ENCODE peak calls at places on chromosomes 16 and 17, in six cellular contexts. L is RWPE1, I is A549, M is mesenchymal stem cell, B is endothelial cell of umbilical vein, N is lower lobe of right lung. C is an unnamed sample.

GRCh38 chr17:17685775-17686291 is 4.6 kb downstream of the RAI1 start:
- DNase-seq in L (peak; percentile 80), I (peak; percentile 66), M (peak; percentile 95), B (peak; percentile 83), N (peak; percentile 78), C (peak; percentile 50)

GRCh38 chr17:82772026-82772425 is 20.2 kb downstream of the TBCD start:
- DNase-seq in L (peak; percentile 38), I (peak; percentile 54), M (peak; percentile 47), B (no peak), N (no peak), C (no peak)

GRCh38 chr16:57379579-57379978 is 7.3 kb downstream of the CX3CL1 start:
- DNase-seq in L (no peak), I (peak; percentile 85), M (peak; percentile 44), B (no peak), N (no peak), C (no peak)

GRCh38 chr16:24775455-24775854 is 46.0 kb downstream of the TNRC6A start:
- DNase-seq in L (no peak), I (no peak), M (peak; percentile 24), B (no peak), N (no peak), C (no peak)

GRCh38 chr17:1067282-1067956 is 70.5 kb downstream of the TIMM22 start:
- DNase-seq in L (peak; percentile 97), I (peak; percentile 50), M (no peak), B (no peak), N (peak; percentile 81), C (no peak)

GRCh38 chr17:17853811-17854527 is 17.2 kb upstream of the SREBF1 start:
- DNase-seq in L (peak; percentile 66), I (no peak), M (no peak), B (no peak), N (no peak), C (no peak)

GRCh38 chr16:64202571-64202970 is 919.3 kb downstream of the CDH11 start:
- DNase-seq in L (no peak), I (no peak), M (no peak), B (no peak), N (no peak), C (no peak)

GRCh38 chr16:57747996-57748395 is 12.4 kb downstream of the KATNB1 start:
- DNase-seq in L (no peak), I (no peak), M (no peak), B (no peak), N (peak; percentile 19), C (no peak)

GRCh38 chr17:79356839-79357447 is 253.9 kb downstream of the RBFOX3 start:
- DNase-seq in L (no peak), I (no peak), M (no peak), B (no peak), N (no peak), C (no peak)

GRCh38 chr16:86231321-86231995 is 278.9 kb upstream of the FOXF1 start:
- DNase-seq in L (no peak), I (no peak), M (no peak), B (no peak), N (no peak), C (no peak)

GRCh38 chr17:73794336-73794735 is 150.1 kb upstream of the SDK2 start:
- DNase-seq in L (no peak), I (no peak), M (no peak), B (no peak), N (no peak), C (no peak)

GRCh38 chr17:29936724-29937123 is 4.7 kb upstream of the EFCAB5 start:
- DNase-seq in L (no peak), I (no peak), M (no peak), B (no peak), N (no peak), C (no peak)

DNA sequence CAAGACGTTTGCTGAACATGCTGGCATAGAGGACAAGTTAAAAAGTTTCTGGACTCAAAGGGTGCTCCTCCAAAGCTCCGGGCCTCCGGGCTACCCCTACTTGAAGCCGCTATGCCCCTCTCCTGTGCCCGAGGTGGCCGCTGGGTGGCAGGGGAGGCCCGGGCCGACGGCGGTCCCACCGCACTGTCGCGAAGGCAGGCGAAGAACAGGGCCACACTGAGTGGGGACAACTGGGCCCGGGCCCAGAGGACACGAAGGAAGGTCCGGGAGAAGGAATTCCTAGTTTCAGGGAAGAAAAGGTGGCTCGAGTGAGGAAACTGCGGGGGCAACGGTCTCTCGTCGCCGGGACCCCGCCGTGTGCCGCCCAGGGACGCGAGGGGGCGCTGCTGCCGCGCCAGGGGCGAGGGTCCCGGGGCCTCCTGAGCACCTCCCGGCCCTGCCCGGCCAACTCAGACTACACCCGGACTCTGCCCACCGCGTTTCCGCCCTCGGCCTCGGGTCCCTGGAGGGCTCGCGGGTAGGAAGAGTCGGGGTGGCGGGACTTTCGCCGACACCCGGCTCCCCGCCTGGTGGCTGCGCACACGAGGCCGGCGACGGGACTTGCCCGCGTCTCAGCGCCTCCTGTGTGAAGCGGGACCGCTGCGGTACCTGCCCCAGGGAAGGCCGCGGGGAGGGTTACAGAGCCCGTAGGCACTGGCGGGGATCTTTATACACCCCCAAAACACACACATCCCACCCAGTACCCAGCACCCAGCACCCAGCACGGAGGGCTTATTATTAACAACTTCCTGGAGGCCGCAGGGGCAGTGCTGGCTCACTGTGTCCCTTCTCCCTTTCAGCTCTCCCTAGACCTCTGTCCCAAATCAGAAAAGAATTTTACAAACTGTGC is 772 bp upstream of the CHCT1 start:
- DNase-seq in L (peak; percentile 55), I (peak; percentile 81), M (peak; percentile 76), B (peak; percentile 71), N (peak; percentile 84), C (no peak)
- H3K27ac ChIP-seq in L (no peak overlapping the region), I (peak overlapping the region; percentile 76), M (no peak overlapping the region), B (peak overlapping the region; percentile 47), N (peak overlapping the region; percentile 66), C (no peak overlapping the region)

GRCh38 chr16:81647527-81647926 is 131.6 kb upstream of the PLCG2 start:
- DNase-seq in L (peak; percentile 84), I (peak; percentile 67), M (peak; percentile 81), B (no peak), N (no peak), C (no peak)

GRCh38 chr16:81645303-81645702 is 133.8 kb upstream of the PLCG2 start:
- DNase-seq in L (peak; percentile 60), I (peak; percentile 60), M (peak; percentile 95), B (peak; percentile 33), N (peak; percentile 63), C (peak; percentile 68)

GRCh38 chr16:81642943-81643342 is 136.1 kb upstream of the PLCG2 start:
- DNase-seq in L (no peak), I (no peak), M (no peak), B (no peak), N (no peak), C (no peak)

GRCh38 chr16:81646561-81646960 is 132.5 kb upstream of the PLCG2 start:
- DNase-seq in L (no peak), I (no peak), M (peak; percentile 62), B (no peak), N (no peak), C (no peak)

DNA sequence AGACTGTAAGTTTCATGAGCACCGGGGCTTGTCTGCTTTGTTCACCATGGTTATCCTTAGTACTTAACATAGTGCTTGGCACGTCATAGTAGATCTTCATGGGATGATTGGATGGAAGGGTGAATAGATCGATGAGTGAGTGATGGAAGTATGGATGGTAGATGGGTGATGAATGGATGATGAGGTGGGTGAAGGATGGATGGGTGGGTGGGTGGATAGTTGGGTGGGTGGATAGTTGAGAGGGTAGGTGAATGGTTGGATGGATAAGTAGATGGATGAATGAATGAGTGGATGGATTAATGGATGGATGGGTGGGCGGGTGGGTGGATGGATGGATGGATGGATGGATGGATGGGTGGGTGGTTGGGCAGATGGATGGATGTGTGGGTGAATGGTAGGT is 133.2 kb upstream of the PLCG2 start:
- DNase-seq in L (no peak), I (no peak), M (no peak), B (no peak), N (no peak), C (no peak)
- H3K27ac ChIP-seq in L (peak overlapping the region; percentile 63), I (peak overlapping the region; percentile 17), M (peak overlapping the region; percentile 63), B (no peak overlapping the region), N (no peak overlapping the region), C (peak overlapping the region; percentile 45)

DNA sequence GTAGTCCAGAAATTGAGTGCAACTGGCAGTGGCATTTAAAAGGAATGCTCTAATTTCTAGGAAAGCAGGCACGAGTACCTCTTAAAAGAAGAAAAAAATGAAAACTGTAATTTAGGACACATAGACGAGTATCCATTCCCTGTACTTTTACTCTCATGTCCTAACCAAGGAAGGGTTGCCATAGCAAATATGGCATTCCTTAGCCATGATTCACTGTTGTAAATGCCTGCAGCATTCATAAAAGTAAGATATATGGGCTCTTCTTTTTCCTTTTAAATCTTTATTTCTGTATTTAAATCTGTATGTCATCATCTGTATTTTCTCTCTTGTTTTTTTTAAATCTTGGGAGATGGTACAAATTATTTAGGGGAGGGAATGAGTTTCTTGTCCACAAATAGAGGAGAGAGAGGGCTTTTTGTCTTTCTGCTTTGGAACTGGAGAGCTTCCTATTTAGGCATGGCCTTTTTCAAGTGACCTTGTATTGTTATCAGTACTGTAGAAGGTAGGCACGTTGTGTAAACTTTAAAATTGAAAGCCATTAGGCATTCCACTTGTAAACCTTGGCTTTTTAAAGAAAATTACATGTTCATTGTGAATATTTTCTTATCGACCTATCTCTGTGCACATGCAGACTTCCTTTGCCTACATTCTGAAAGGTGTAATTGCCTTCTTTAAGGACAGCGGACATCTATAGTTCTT is 50.0 kb downstream of the TENT4B start:
- DNase-seq in L (peak; percentile 83), I (peak; percentile 81), M (peak; percentile 93), B (peak; percentile 88), N (no peak), C (no peak)
- H3K27ac ChIP-seq in L (peak overlapping the region; percentile 85), I (peak overlapping the region; percentile 75), M (peak overlapping the region; percentile 92), B (peak overlapping the region; percentile 93), N (peak overlapping the region; percentile 61), C (peak overlapping the region; percentile 47)

GRCh38 chr16:4734063-4734729 is at the start of the genes ANKS3 and DNAAF8:
- DNase-seq in L (peak; percentile 97), I (peak; percentile 97), M (peak; percentile 99), B (peak; percentile 96), N (peak; percentile 97), C (peak; percentile 89)
- H3K27ac ChIP-seq in L (peak within 1 kb of the TSS; percentile 82), I (peak within 1 kb of the TSS; percentile 81), M (peak within 1 kb of the TSS; percentile 82), B (peak within 1 kb of the TSS; percentile 46), N (peak within 1 kb of the TSS; percentile 85), C (peak within 1 kb of the TSS; percentile 60)

DNA sequence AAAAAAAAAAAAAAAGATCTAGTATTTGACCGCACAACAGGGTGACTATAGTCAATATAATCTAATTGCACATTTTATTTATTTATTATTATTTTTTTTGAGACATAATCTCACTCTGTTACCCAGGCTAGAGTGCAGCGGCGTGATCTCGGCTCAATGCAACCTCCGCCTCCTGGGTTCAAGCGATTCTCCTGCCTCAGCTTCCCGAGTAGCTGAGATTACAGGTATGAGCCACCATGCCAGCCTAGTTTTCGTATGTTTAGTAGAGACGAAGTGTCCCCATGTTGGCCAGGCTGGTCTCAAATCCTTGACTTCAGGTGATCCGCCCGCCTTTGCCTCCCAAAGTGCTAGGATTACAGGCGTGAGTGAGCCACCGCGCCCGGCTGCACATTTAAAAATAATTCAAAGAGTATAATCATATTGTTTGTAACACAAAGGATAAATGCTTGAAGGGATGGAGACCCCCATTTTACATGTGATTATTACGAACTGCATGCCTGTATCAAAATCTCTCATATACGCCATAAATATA is 794 bp downstream of the ANKS3 start:
- DNase-seq in L (no peak), I (no peak), M (no peak), B (no peak), N (no peak), C (no peak)
- H3K27ac ChIP-seq in L (peak overlapping the region; percentile 82), I (peak overlapping the region; percentile 81), M (no peak overlapping the region), B (no peak overlapping the region), N (peak overlapping the region; percentile 85), C (peak overlapping the region; percentile 60)